ENCODE peak calls at places on chromosome 5, in six cellular contexts. V is neuronal stem cell, G is mesendoderm, S is H9, O is H1, W is mesenchymal stem cell. Y is an unnamed sample.
A peak's percentile ranks its signal among the peaks of the same experiment; 100 is the strongest.

GRCh38 chr5:179346875-179347274 is 1.6 kb upstream of the ADAMTS2 start:
- DNase-seq in V (no peak), G (no peak), S (no peak), O (no peak), W (no peak), Y (no peak)

GRCh38 chr5:177511181-177511580 is 1.6 kb upstream of the DOK3 start:
- DNase-seq in V (no peak), G (no peak), S (no peak), O (no peak), W (no peak), Y (no peak)

GRCh38 chr5:138754699-138755057 is 1.5 kb downstream of the CTNNA1 start:
- DNase-seq in V (no peak), G (no peak), S (no peak), O (no peak), W (peak; percentile 57), Y (no peak)

GRCh38 chr5:151038292-151038745 is 17.9 kb downstream of the GPX3 start:
- DNase-seq in V (no peak), G (no peak), S (no peak), O (no peak), W (no peak), Y (no peak)

GRCh38 chr5:60668715-60669304 is 31.2 kb downstream of the DEPDC1B start:
- DNase-seq in V (no peak), G (peak; percentile 19), S (no peak), O (no peak), W (peak; percentile 45), Y (peak; percentile 41)

GRCh38 chr5:55223219-55223987 is 3.7 kb downstream of the MCIDAS start:
- DNase-seq in V (peak; percentile 38), G (peak; percentile 57), S (peak; percentile 56), O (no peak), W (peak; percentile 23), Y (no peak)

GRCh38 chr5:130710596-130710995 is 454.5 kb downstream of the HINT1 start:
- DNase-seq in V (no peak), G (peak; percentile 46), S (no peak), O (no peak), W (peak; percentile 76), Y (no peak)

GRCh38 chr5:35741126-35741711 is 115.5 kb upstream of the IL7R start:
- DNase-seq in V (no peak), G (no peak), S (no peak), O (no peak), W (peak; percentile 83), Y (peak; percentile 6)

GRCh38 chr5:141330299-141331080 is at the start of gene PCDHGA1:
- DNase-seq in V (no peak), G (peak; percentile 26), S (no peak), O (no peak), W (no peak), Y (peak; percentile 75)

GRCh38 chr5:66744040-66744439 is 147.8 kb downstream of the MAST4 start:
- DNase-seq in V (no peak), G (peak; percentile 34), S (no peak), O (no peak), W (peak; percentile 52), Y (peak; percentile 41)

GRCh38 chr5:124677376-124677998 is 69.0 kb downstream of the ZNF608 start:
- DNase-seq in V (no peak), G (no peak), S (no peak), O (no peak), W (no peak), Y (peak; percentile 47)

GRCh38 chr5:176886336-176887251 is 12.6 kb downstream of the HK3 start:
- DNase-seq in V (no peak), G (no peak), S (no peak), O (no peak), W (no peak), Y (no peak)

GRCh38 chr5:34586117-34586885 is 69.8 kb upstream of the RAI14 start:
- DNase-seq in V (no peak), G (no peak), S (no peak), O (no peak), W (peak; percentile 92), Y (peak; percentile 97)
- H3K9ac ChIP-seq in V (no peak overlapping the region), G (no peak overlapping the region), S (no peak overlapping the region), O (no peak overlapping the region), W (peak overlapping the region; percentile 85), Y (peak overlapping the region; percentile 76)

GRCh38 chr5:137575211-137575610 is 76.1 kb upstream of the SPOCK1 start:
- DNase-seq in V (no peak), G (no peak), S (no peak), O (no peak), W (no peak), Y (no peak)
- H2BK15ac ChIP-seq in V (no peak overlapping the region), G (no peak overlapping the region), S (no peak overlapping the region), O (no peak overlapping the region), W (no peak overlapping the region), Y (no peak overlapping the region)

DNA sequence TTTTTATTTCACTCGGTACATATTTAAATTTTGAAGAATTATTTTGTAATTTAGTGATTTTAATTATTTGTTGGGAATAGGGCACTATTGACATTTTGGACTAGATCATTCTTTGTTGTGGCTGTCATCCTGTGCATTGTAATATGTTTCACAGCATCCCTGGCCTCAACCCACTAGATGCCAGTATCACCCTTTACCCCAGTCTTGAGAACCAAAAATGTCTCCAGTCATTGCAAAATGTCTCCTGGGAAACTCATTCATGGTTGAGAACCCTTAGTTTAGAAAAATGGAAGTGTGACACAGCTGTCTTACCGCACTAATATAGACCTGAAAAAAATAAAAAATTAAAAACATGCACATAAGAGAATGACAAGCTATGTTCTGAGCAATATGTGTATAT is 88.4 kb upstream of the CCDC152 start:
- DNase-seq in V (no peak), G (no peak), S (no peak), O (no peak), W (no peak), Y (no peak)
- H3K9ac ChIP-seq in V (no peak overlapping the region), G (no peak overlapping the region), S (no peak overlapping the region), O (no peak overlapping the region), W (no peak overlapping the region), Y (no peak overlapping the region)

DNA sequence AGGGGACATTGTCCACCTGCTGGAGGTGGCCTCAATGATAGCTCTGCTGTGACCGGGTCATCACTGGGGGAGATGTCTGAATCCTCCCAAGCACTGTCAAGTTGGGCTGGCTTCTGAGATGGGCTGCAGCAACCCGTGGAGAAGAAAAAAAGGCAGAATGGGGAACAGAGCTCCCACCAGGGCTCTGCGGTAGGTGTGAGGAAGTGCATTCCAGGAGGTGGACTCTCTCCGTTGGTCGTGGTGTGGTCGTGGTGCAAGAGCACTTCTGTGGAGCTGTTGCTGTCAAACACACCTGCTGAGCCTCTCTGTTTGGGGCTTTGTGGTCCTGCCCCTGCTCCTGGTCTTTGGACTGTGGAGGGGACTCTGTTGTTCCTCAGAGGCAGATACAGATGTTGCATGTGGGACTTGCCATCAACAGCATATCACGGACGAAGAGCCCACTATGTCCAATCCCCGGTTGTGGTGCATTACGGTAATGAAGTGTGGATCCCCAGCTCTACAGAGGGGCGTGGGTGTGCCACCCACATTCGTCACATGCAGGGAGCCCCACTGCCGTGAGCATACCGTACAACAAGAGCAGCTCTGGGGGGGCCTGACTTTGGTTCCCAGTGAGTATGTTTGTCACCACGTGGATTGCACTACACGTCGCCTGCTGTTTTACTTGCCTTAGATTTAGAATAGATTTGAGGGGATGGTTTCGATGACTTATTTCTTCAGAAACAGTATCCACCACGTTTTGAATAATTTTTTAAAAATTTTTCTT is 36.0 kb upstream of the PITX1 start:
- DNase-seq in V (no peak), G (no peak), S (no peak), O (no peak), W (no peak), Y (no peak)
- H2BK15ac ChIP-seq in V (no peak overlapping the region), G (no peak overlapping the region), S (no peak overlapping the region), O (no peak overlapping the region), W (no peak overlapping the region), Y (no peak overlapping the region)

DNA sequence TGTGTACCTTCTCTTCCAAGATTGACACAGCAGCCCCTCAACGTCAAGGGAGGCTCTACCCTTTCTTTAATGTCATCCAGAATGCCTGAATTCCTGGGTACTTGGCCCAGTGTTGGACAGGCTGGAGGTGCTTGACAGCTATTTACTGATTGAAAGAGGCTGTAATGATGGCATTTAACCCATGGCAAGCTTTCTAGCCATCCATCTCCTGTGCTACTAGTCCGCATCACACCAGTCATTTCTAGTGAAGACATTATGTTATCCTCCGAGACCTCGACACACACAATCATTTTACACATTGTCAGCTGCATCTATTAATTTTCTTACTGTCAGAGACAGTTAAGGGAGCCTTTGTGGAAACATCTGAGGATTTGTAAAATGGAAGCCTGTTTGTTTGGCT is 149.3 kb upstream of the FSTL4 start:
- DNase-seq in V (no peak), G (no peak), S (no peak), O (no peak), W (no peak), Y (no peak)
- H3K9ac ChIP-seq in V (no peak overlapping the region), G (no peak overlapping the region), S (no peak overlapping the region), O (no peak overlapping the region), W (no peak overlapping the region), Y (no peak overlapping the region)

DNA sequence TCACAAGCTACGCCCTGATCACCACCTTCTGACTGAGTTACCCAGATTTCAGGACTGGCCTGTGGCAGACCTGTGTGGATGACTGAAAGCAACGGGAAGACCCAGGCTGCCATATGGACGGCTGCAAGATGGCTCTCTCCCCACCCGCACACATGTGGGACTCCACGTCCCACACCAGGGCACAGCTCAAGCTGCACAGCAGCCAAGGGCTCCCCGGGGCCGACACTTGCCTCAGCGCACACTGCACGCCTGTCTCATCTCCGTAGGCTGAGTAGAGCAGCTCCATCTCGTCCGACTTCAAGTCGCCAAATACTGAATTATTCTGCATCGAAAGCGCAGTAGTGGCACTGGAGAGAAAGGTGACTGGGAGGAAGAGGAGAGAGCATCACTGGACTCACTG is 14.5 kb downstream of the BRD9 start:
- DNase-seq in V (no peak), G (no peak), S (no peak), O (no peak), W (no peak), Y (no peak)
- H2BK15ac ChIP-seq in V (no peak overlapping the region), G (no peak overlapping the region), S (no peak overlapping the region), O (no peak overlapping the region), W (no peak overlapping the region), Y (no peak overlapping the region)

Y was measured in IMR-90.